ENCODE peak calls at places on chromosomes 12 and 14, in eight cellular contexts. J, I, R, H, S, P, V and C are unnamed samples.

GRCh38 chr12:107379852-107380567 is 286.7 kb upstream of the CRY1 start:
- DNase-seq in S (no peak), P (no peak), J (peak; percentile 27), R (peak; percentile 34), V (peak; percentile 33), H (no peak), I (no peak), C (no peak)

GRCh38 chr12:34395056-34396005 is 373.0 kb downstream of the ALG10 start:
- DNase-seq in J (peak; percentile 1), R (no peak), I (peak; percentile 7), H (no peak), V (no peak), S (peak; percentile 23), P (peak; percentile 11), C (no peak)

GRCh38 chr14:68928770-68929550 is 50.1 kb downstream of the ACTN1 start:
- DNase-seq in R (no peak), J (no peak), H (no peak), I (no peak), P (no peak), V (no peak), S (no peak), C (no peak)

GRCh38 chr14:70585221-70585620 is 15.2 kb downstream of the MED6 start:
- DNase-seq in S (no peak), V (no peak), R (no peak), I (no peak), P (no peak), J (no peak), H (no peak), C (no peak)

GRCh38 chr14:51654549-51654879 is 2.8 kb downstream of the FRMD6 start:
- DNase-seq in P (no peak), H (no peak), S (no peak), J (no peak), R (no peak), I (no peak), V (no peak), C (no peak)

GRCh38 chr14:101103321-101103901 is 199.9 kb upstream of the RTL1 start:
- DNase-seq in R (no peak), S (no peak), V (no peak), I (no peak), J (no peak), P (peak; percentile 69), H (no peak), C (no peak)

GRCh38 chr14:24826390-24826789 is 192.4 kb upstream of the GZMB start:
- DNase-seq in R (no peak), P (no peak), H (no peak), I (no peak), J (no peak), V (no peak), S (no peak), C (no peak)

GRCh38 chr14:102731101-102731870 is 46.0 kb upstream of the TRAF3 start:
- DNase-seq in J (no peak), P (no peak), H (peak; percentile 17), V (no peak), R (no peak), I (no peak), S (no peak), C (no peak)

GRCh38 chr14:75877292-75877691 is 104.5 kb downstream of the TGFB3 start:
- DNase-seq in J (no peak), H (no peak), I (peak; percentile 58), R (peak; percentile 98), S (no peak), P (no peak), V (peak; percentile 93), C (no peak)

GRCh38 chr14:94770815-94771190 is 890 bp upstream of the GSC start:
- DNase-seq in R (no peak), S (no peak), P (no peak), I (no peak), J (no peak), H (no peak), V (no peak), C (no peak)

GRCh38 chr12:123937707-123938600 is 34.7 kb downstream of the CCDC92 start:
- DNase-seq in H (no peak), P (no peak), J (no peak), I (peak; percentile 57), V (no peak), R (no peak), S (no peak), C (no peak)

GRCh38 chr14:58750321-58751269 is 112.8 kb downstream of the DACT1 start:
- DNase-seq in H (no peak), P (no peak), I (no peak), S (no peak), V (no peak), J (peak; percentile 34), R (no peak), C (no peak)

GRCh38 chr14:103074699-103075341 is 9.2 kb upstream of the LBHD2 start:
- DNase-seq in V (no peak), H (peak; percentile 72), R (no peak), S (peak; percentile 96), I (peak; percentile 82), J (peak; percentile 77), P (peak; percentile 71), C (peak; percentile 53)

GRCh38 chr12:124381454-124382207 is 86.7 kb downstream of the RFLNA start:
- DNase-seq in R (peak; percentile 71), P (peak; percentile 95), J (peak; percentile 90), S (peak; percentile 96), V (peak; percentile 78), I (peak; percentile 93), H (peak; percentile 99), C (no peak)

GRCh38 chr12:126390969-126391566 is 1325.8 kb downstream of the AACS start:
- DNase-seq in H (no peak), P (no peak), V (no peak), J (no peak), I (no peak), R (no peak), S (no peak), C (no peak)

GRCh38 chr14:22556021-22556989 is 32.7 kb downstream of the DAD1 start:
- DNase-seq in H (peak; percentile 26), S (peak; percentile 80), R (peak; percentile 65), I (peak; percentile 78), V (peak; percentile 35), P (no peak), J (peak; percentile 88), C (peak; percentile 97)

GRCh38 chr14:105878554-105878953 is 352.2 kb downstream of the TMEM121 start:
- DNase-seq in J (no peak), V (no peak), P (no peak), H (no peak), R (no peak), S (peak; percentile 24), I (no peak), C (no peak)

DNA sequence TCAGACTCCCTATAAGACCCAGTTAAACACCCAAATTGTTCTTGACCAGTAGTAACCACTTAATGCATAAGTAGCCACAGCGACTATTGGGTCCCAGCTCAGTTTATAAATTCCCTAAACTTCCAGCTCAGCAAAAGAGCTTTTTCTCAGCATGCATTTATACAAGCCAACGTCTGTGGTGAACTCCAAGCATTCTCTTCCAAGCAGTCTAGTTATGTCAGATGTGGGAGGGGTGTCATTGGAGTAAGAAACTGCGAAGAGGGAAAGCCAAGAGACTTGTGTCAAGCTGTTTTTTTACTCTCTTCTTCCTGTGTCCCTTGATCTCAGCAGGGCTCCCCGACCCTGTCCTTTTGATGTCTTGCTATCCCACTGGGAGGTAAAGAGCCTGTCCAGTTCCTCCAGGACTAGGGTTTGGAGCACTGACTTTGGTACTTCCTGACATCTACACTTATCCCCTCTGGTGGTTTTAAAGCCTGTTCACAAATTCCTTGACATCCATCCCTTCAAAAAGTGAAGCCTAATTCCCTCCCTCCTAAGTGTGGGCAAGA is 69.0 kb downstream of the PPM1H start:
- DNase-seq in H (no peak), P (no peak), R (peak; percentile 22), V (peak; percentile 34), I (no peak), J (no peak), S (no peak), C (no peak)
- H3K4me3 ChIP-seq in H (no peak overlapping the region), P (no peak overlapping the region), R (no peak overlapping the region), V (no peak overlapping the region), I (no peak overlapping the region), J (no peak overlapping the region), S (no peak overlapping the region), C (no peak overlapping the region)

DNA sequence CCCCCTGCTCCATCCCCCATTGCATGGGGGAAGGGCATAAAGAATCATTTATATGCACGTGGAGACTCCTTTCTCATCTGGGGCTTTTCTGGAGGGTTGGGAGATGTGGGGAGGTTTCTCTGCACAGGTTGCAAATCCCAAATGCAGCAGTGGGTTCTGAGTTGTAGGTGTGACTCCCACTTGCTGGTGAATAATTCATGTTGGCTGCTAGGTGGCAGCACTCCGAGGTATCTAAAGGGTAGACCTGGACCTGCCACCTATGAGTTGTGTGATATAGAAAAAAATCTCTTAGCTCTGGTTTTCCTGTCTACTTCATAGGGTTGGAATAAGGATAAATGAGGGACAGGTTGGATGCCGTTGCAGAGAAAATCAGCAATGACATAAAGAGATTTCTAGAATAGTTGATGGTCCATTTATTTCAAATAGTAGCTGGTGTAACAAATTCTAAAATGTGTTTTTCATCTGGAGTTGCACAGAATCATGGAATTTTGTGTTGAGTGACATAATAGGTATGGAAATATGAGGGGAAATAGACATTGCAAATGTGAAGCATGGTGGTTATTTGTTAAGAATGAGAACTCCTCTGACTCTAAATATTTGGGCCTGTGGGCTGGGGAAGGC is 4.6 kb downstream of the MARCHF9 start:
- DNase-seq in J (no peak), S (no peak), H (peak; percentile 35), V (no peak), R (no peak), I (no peak), P (no peak), C (no peak)
- TF ChIP-seq CTCF in J (peak; percentile 45), S (peak; percentile 31), H (peak; percentile 21), V (peak; percentile 70), R (peak; percentile 43), I (no peak), P (no peak), C (peak; percentile 72)

DNA sequence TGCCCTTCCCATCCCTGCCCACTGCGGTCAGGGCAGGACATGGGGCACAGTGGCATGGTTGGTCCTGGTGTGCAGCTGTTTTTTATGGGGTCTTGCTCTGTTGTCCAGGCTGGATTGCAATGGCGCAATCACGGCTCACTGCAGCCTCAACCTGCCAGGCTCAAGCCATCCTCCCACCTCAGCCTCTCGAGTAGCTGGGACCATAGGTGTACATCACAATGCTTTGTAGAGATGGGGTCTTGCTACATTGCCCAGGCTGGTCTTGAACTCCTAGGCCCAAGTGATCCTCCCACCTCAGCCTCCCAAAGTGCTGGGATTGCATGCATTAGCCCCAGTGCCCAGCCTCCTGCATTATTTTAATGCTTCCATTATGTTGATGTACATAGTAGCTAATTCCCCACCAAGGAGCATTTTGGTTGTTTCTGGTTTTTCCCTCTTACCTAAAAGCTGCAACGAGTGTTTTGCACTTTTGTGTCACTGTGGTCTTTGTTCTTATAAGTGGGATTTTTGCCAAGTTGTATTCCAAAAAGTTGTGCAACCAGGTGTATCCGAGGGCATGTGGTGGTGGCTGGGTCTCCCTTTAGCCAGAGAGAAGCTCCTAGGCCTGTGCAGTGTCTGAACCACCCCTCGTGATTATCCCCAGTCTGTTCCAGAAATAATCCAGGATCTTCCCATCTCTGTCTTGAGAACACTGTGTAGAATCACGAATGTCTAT is 10.3 kb downstream of the TCHP start:
- DNase-seq in I (no peak), R (no peak), P (no peak), H (no peak), S (peak; percentile 11), V (no peak), J (no peak), C (no peak)
- H3K36me3 ChIP-seq in I (peaks cover 98% of the 10 kb centered on the region), R (peaks cover 32% of the 10 kb centered on the region), P (no peaks in the 10 kb centered on the region), H (no peaks in the 10 kb centered on the region), S (peaks cover 96% of the 10 kb centered on the region), V (peaks cover 40% of the 10 kb centered on the region), J (peaks cover 4% of the 10 kb centered on the region), C (peaks cover 44% of the 10 kb centered on the region)

DNA sequence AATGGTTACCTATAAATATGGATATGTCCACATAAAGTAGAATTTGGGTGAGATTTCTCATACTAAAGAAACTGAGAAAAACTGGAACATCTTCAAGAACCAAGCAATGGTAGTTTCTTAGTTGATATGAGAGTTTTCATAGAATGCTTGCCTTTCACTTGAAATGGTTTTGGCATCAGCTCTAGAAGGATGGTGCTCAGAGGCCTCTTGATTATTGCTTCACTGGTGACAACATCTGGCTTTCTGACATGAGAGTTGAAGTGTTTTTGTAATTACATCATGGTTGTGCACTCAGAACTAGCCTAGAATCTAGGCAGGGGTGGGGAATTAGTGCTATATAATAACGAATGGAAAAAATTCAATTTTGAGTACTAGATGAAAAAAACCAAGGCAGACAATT is 172.8 kb upstream of the LMNTD1 start:
- DNase-seq in H (no peak), S (no peak), J (no peak), V (peak; percentile 9), R (peak; percentile 93), P (no peak), I (no peak), C (no peak)
- H3K4me3 ChIP-seq in H (no peak overlapping the region), S (no peak overlapping the region), J (no peak overlapping the region), V (no peak overlapping the region), R (no peak overlapping the region), P (no peak overlapping the region), I (no peak overlapping the region), C (no peak overlapping the region)